ENCODE peak calls at places on chromosomes 12 and 14, in seven cellular contexts. M is Caki2; T is ELR; L is ACHN; C is neural crest cell; W is activated CD8-positive, alpha-beta memory T cell treated with anti-CD3 and anti-CD28 coated beads for 48 hours; B is SK-MEL-5. A is an unnamed sample.

GRCh38 chr12:123850246-123851134 is 88.4 kb downstream of the DNAH10 start:
- DNase-seq in M (no peak), T (no peak), L (no peak), C (no peak), W (no peak), B (no peak), A (no peak)

GRCh38 chr14:22099942-22100763 is 426.5 kb upstream of the OR4E1 start:
- DNase-seq in M (peak), T (peak), L (peak), C (peak), W (peak), B (peak), A (no peak)

GRCh38 chr12:32240833-32241232 is 134.2 kb downstream of the BICD1 start:
- DNase-seq in M (peak), T (peak), L (peak), C (no peak), W (no peak), B (no peak), A (no peak)

GRCh38 chr12:129790331-129790730 is 113.5 kb downstream of the TMEM132D start:
- DNase-seq in M (no peak), T (no peak), L (no peak), C (no peak), W (no peak), B (no peak), A (no peak)

GRCh38 chr12:73361867-73362230 is 1089.7 kb downstream of the TRHDE start:
- DNase-seq in M (peak), T (no peak), L (no peak), C (no peak), W (no peak), B (no peak), A (no peak)

GRCh38 chr12:94699796-94700195 is 49.4 kb upstream of the TMCC3 start:
- DNase-seq in M (peak), T (no peak), L (no peak), C (no peak), W (no peak), B (no peak), A (no peak)

GRCh38 chr14:32128703-32129102 is 51.6 kb downstream of the ARHGAP5 start:
- DNase-seq in M (no peak), T (no peak), L (no peak), C (no peak), W (no peak), B (no peak), A (no peak)

GRCh38 chr14:70265422-70265821 is 76.7 kb upstream of the SLC8A3 start:
- DNase-seq in M (no peak), T (no peak), L (no peak), C (no peak), W (no peak), B (no peak), A (no peak)

GRCh38 chr12:12046401-12046800 is 24.3 kb upstream of the BCL2L14 start:
- DNase-seq in M (no peak), T (no peak), L (no peak), C (no peak), W (no peak), B (no peak), A (no peak)

GRCh38 chr12:89379100-89379838 is 27.0 kb upstream of the DUSP6 start:
- DNase-seq in M (no peak), T (no peak), L (no peak), C (no peak), W (no peak), B (no peak), A (no peak)

GRCh38 chr14:38405851-38406630 is 150.1 kb upstream of the CLEC14A start:
- DNase-seq in M (no peak), T (peak), L (no peak), C (no peak), W (no peak), B (no peak), A (no peak)

A was measured in foreskin melanocyte.